ENCODE peak calls at places on chromosomes 6 and 20, in six cellular contexts. One of them, this sample, is unnamed.

GRCh38 chr20:8853805-8854338 is 215.0 kb upstream of the PLCB4 start:
- DNase-seq in CD4-positive, alpha-beta T cell: no peak
- DNase-seq in uterus: no peak
- DNase-seq in astrocyte: peak; percentile 57
- DNase-seq in ascending aorta: no peak
- DNase-seq in K562: peak; percentile 41
- DNase-seq in this sample: no peak

GRCh38 chr6:35253249-35253648 is 6.3 kb upstream of the ZNF76 start:
- DNase-seq in CD4-positive, alpha-beta T cell: no peak
- DNase-seq in uterus: no peak
- DNase-seq in astrocyte: no peak
- DNase-seq in ascending aorta: no peak
- DNase-seq in K562: no peak
- DNase-seq in this sample: no peak

GRCh38 chr6:149138699-149139294 is 178.7 kb upstream of the TAB2 start:
- DNase-seq in CD4-positive, alpha-beta T cell: no peak
- DNase-seq in uterus: no peak
- DNase-seq in astrocyte: no peak
- DNase-seq in ascending aorta: no peak
- DNase-seq in K562: no peak
- DNase-seq in this sample: no peak

GRCh38 chr6:34004706-34005105 is 141.2 kb downstream of the GRM4 start:
- DNase-seq in CD4-positive, alpha-beta T cell: no peak
- DNase-seq in uterus: no peak
- DNase-seq in astrocyte: no peak
- DNase-seq in ascending aorta: no peak
- DNase-seq in K562: no peak
- DNase-seq in this sample: no peak

GRCh38 chr6:42136508-42137191 is 5.8 kb downstream of the C6orf132 start:
- DNase-seq in CD4-positive, alpha-beta T cell: no peak
- DNase-seq in uterus: no peak
- DNase-seq in astrocyte: peak; percentile 86
- DNase-seq in ascending aorta: no peak
- DNase-seq in K562: peak; percentile 91
- DNase-seq in this sample: peak; percentile 36

GRCh38 chr20:57498425-57499400 is 26.2 kb downstream of the CTCFL start:
- DNase-seq in CD4-positive, alpha-beta T cell: peak; percentile 18
- DNase-seq in uterus: no peak
- DNase-seq in astrocyte: no peak
- DNase-seq in ascending aorta: no peak
- DNase-seq in K562: no peak
- DNase-seq in this sample: no peak

GRCh38 chr6:106534564-106534982 is 94.7 kb downstream of the RTN4IP1 start:
- DNase-seq in CD4-positive, alpha-beta T cell: peak; percentile 46
- DNase-seq in uterus: no peak
- DNase-seq in astrocyte: no peak
- DNase-seq in ascending aorta: no peak
- DNase-seq in K562: no peak
- DNase-seq in this sample: no peak

GRCh38 chr6:10745116-10745515 is 2.5 kb upstream of the TMEM14B start:
- DNase-seq in CD4-positive, alpha-beta T cell: no peak
- DNase-seq in uterus: no peak
- DNase-seq in astrocyte: no peak
- DNase-seq in ascending aorta: no peak
- DNase-seq in K562: no peak
- DNase-seq in this sample: no peak

GRCh38 chr20:53244711-53245110 is 272.6 kb downstream of the TSHZ2 start:
- DNase-seq in CD4-positive, alpha-beta T cell: no peak
- DNase-seq in uterus: no peak
- DNase-seq in astrocyte: peak; percentile 72
- DNase-seq in ascending aorta: no peak
- DNase-seq in K562: no peak
- DNase-seq in this sample: no peak

GRCh38 chr6:34243131-34243771 is 5.6 kb downstream of the SMIM29 start:
- DNase-seq in CD4-positive, alpha-beta T cell: no peak
- DNase-seq in uterus: no peak
- DNase-seq in astrocyte: no peak
- DNase-seq in ascending aorta: no peak
- DNase-seq in K562: peak; percentile 8
- DNase-seq in this sample: no peak

GRCh38 chr20:17395729-17396128 is 135.4 kb downstream of the BFSP1 start:
- DNase-seq in CD4-positive, alpha-beta T cell: no peak
- DNase-seq in uterus: no peak
- DNase-seq in astrocyte: no peak
- DNase-seq in ascending aorta: no peak
- DNase-seq in K562: no peak
- DNase-seq in this sample: no peak

GRCh38 chr6:100913400-100914276 is 32.5 kb upstream of the ASCC3 start:
- DNase-seq in CD4-positive, alpha-beta T cell: no peak
- DNase-seq in uterus: no peak
- DNase-seq in astrocyte: no peak
- DNase-seq in ascending aorta: no peak
- DNase-seq in K562: no peak
- DNase-seq in this sample: no peak
- TF ChIP-seq CTCF in CD4-positive, alpha-beta T cell: no peak
- TF ChIP-seq CTCF in uterus: no peak
- TF ChIP-seq CTCF in astrocyte: no peak
- TF ChIP-seq CTCF in ascending aorta: no peak
- TF ChIP-seq CTCF in K562: no peak
- TF ChIP-seq CTCF in this sample: no peak

DNA sequence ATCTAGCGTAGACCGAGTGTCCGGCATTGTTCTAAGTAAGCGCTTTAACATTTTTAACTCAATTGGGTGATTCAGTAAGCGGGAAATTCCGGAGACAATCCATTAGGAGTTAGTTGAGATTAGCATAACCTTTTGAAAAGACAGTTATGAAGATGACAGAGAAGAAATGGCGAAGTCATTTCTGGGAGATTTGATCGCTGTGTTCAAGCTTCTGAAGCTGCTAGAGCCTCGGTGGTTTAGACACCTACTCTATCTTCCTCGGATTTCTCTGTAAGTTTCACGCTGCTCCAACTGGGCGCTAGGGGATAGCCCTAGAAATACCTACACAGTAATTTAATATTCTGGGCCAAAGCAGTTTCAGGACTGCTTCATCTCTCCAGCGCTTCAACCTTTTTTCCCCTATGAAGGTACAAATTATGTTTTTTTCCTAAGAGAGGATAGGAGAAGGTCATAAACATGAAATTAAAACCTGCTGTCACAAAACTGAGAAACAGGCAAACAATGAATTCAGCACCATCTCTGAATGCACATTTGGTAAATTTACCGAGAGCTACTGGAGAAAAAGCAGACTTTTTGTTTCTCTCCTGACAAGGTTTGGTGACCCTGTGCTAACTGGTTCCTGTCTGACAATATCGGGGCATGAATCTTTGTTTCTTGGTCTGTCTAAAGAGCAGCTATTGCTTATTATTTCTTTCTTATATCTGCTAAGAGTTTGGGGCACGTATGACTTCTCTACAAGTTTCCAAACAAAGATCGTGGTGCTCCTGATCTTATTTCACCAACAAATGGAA is 22.4 kb downstream of the ZNF311 start:
- DNase-seq in CD4-positive, alpha-beta T cell: no peak
- DNase-seq in uterus: peak; percentile 22
- DNase-seq in astrocyte: peak; percentile 53
- DNase-seq in ascending aorta: no peak
- DNase-seq in K562: peak; percentile 52
- DNase-seq in this sample: no peak
- TF ChIP-seq CTCF in CD4-positive, alpha-beta T cell: no peak
- TF ChIP-seq CTCF in uterus: no peak
- TF ChIP-seq CTCF in astrocyte: peak; percentile 13
- TF ChIP-seq CTCF in ascending aorta: no peak
- TF ChIP-seq CTCF in K562: peak; percentile 16
- TF ChIP-seq CTCF in this sample: no peak

GRCh38 chr6:4164043-4164442 is 28.7 kb upstream of the ECI2 start:
- DNase-seq in CD4-positive, alpha-beta T cell: no peak
- DNase-seq in uterus: no peak
- DNase-seq in astrocyte: no peak
- DNase-seq in ascending aorta: no peak
- DNase-seq in K562: no peak
- DNase-seq in this sample: no peak

GRCh38 chr6:4164456-4164855 is 29.1 kb upstream of the ECI2 start:
- DNase-seq in CD4-positive, alpha-beta T cell: no peak
- DNase-seq in uterus: no peak
- DNase-seq in astrocyte: no peak
- DNase-seq in ascending aorta: no peak
- DNase-seq in K562: no peak
- DNase-seq in this sample: no peak

GRCh38 chr6:4167123-4167522 is 31.7 kb upstream of the ECI2 start:
- DNase-seq in CD4-positive, alpha-beta T cell: no peak
- DNase-seq in uterus: no peak
- DNase-seq in astrocyte: no peak
- DNase-seq in ascending aorta: no peak
- DNase-seq in K562: no peak
- DNase-seq in this sample: no peak

GRCh38 chr6:4163408-4163807 is 28.0 kb upstream of the ECI2 start:
- DNase-seq in CD4-positive, alpha-beta T cell: no peak
- DNase-seq in uterus: no peak
- DNase-seq in astrocyte: no peak
- DNase-seq in ascending aorta: no peak
- DNase-seq in K562: no peak
- DNase-seq in this sample: no peak

DNA sequence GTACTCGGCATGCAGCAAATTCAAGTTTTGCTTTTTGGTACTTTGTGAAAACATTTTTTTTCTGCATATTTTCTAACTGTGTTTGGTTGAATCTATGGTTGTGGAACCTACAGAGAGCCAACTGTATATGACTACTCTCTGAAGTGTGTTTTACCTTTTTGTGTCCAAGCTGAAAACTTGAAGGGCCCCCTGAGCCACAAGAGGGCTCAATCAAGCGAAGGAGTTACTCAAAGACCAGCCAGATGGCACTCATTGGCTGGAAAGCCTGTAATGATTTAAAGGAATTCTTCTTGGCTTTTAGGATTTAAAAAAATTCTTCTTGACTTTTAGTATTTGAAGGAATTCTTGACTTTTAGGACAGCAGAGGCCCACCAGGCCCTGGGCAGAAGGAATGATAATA is 27.0 kb upstream of the ECI2 start:
- DNase-seq in CD4-positive, alpha-beta T cell: no peak
- DNase-seq in uterus: no peak
- DNase-seq in astrocyte: no peak
- DNase-seq in ascending aorta: no peak
- DNase-seq in K562: peak; percentile 27
- DNase-seq in this sample: no peak
- TF ChIP-seq CTCF in CD4-positive, alpha-beta T cell: no peak
- TF ChIP-seq CTCF in uterus: no peak
- TF ChIP-seq CTCF in astrocyte: no peak
- TF ChIP-seq CTCF in ascending aorta: no peak
- TF ChIP-seq CTCF in K562: peak; percentile 61
- TF ChIP-seq CTCF in this sample: no peak

GRCh38 chr6:7593234-7593633 is 3.2 kb downstream of the SNRNP48 start:
- DNase-seq in CD4-positive, alpha-beta T cell: no peak
- DNase-seq in uterus: no peak
- DNase-seq in astrocyte: no peak
- DNase-seq in ascending aorta: no peak
- DNase-seq in K562: no peak
- DNase-seq in this sample: no peak

GRCh38 chr6:7589949-7590917 is at the start of gene SNRNP48:
- DNase-seq in CD4-positive, alpha-beta T cell: peak; percentile 91
- DNase-seq in uterus: peak; percentile 96
- DNase-seq in astrocyte: peak; percentile 76
- DNase-seq in ascending aorta: peak; percentile 86
- DNase-seq in K562: peak; percentile 98
- DNase-seq in this sample: peak; percentile 88

GRCh38 chr6:7590918-7591302 is 912 bp downstream of the SNRNP48 start:
- DNase-seq in CD4-positive, alpha-beta T cell: no peak
- DNase-seq in uterus: no peak
- DNase-seq in astrocyte: no peak
- DNase-seq in ascending aorta: no peak
- DNase-seq in K562: peak; percentile 36
- DNase-seq in this sample: no peak

GRCh38 chr6:7591770-7592169 is 1.8 kb downstream of the SNRNP48 start:
- DNase-seq in CD4-positive, alpha-beta T cell: no peak
- DNase-seq in uterus: no peak
- DNase-seq in astrocyte: no peak
- DNase-seq in ascending aorta: no peak
- DNase-seq in K562: no peak
- DNase-seq in this sample: no peak

DNA sequence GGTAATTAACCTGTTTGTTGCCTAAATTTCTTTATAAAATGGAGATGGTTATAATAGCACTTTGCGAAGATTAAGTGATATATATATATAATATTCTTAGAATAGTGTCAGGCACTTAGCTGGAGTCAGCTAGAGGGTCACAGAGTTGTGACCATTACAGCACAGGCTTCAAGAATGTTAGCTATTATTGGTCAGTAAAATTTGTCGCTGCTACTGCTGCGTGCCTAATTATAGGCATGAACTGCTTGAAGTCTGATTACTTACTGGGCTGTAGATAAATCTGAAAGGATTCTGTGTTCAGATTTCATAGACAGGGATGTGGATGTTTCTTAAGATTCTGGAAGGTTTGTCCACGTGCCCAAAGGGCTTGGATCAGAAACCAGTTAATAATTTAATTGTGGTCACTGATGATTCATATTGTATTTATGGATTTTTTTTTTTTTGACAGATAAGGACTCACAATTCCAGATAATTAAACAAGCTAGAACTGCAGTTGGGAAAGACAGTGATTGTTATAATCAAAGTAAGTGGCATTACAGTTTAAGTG is 4.7 kb downstream of the SNRNP48 start:
- DNase-seq in CD4-positive, alpha-beta T cell: no peak
- DNase-seq in uterus: no peak
- DNase-seq in astrocyte: no peak
- DNase-seq in ascending aorta: no peak
- DNase-seq in K562: no peak
- DNase-seq in this sample: no peak
- TF ChIP-seq CTCF in CD4-positive, alpha-beta T cell: no peak
- TF ChIP-seq CTCF in uterus: no peak
- TF ChIP-seq CTCF in astrocyte: no peak
- TF ChIP-seq CTCF in ascending aorta: no peak
- TF ChIP-seq CTCF in K562: no peak
- TF ChIP-seq CTCF in this sample: no peak

GRCh38 chr6:93727447-93727846 is 308.1 kb upstream of the EPHA7 start:
- DNase-seq in CD4-positive, alpha-beta T cell: no peak
- DNase-seq in uterus: no peak
- DNase-seq in astrocyte: no peak
- DNase-seq in ascending aorta: no peak
- DNase-seq in K562: no peak
- DNase-seq in this sample: no peak

GRCh38 chr6:93721386-93722048 is 302.2 kb upstream of the EPHA7 start:
- DNase-seq in CD4-positive, alpha-beta T cell: no peak
- DNase-seq in uterus: no peak
- DNase-seq in astrocyte: peak; percentile 3
- DNase-seq in ascending aorta: no peak
- DNase-seq in K562: no peak
- DNase-seq in this sample: no peak
- TF ChIP-seq CTCF in CD4-positive, alpha-beta T cell: no peak
- TF ChIP-seq CTCF in uterus: no peak
- TF ChIP-seq CTCF in astrocyte: peak; percentile 41
- TF ChIP-seq CTCF in ascending aorta: no peak
- TF ChIP-seq CTCF in K562: no peak
- TF ChIP-seq CTCF in this sample: no peak